ENCODE peak calls at places on chromosomes 1 and 21, in seven cellular contexts. N, X, W, S, Y, G and D are unnamed samples.

GRCh38 chr21:35381743-35382310 is 332.7 kb upstream of the RUNX1 start:
- DNase-seq in N (no peak), X (peak), W (no peak), S (no peak), Y (no peak), G (no peak), D (no peak)

GRCh38 chr1:236699366-236699765 is 13.1 kb downstream of the ACTN2 start:
- DNase-seq in N (no peak), X (peak), W (peak), S (no peak), Y (no peak), G (no peak), D (no peak)

GRCh38 chr1:36359911-36360310 is 25.8 kb downstream of the STK40 start:
- DNase-seq in N (no peak), X (peak), W (peak), S (peak), Y (no peak), G (no peak), D (no peak)

GRCh38 chr1:219488275-219488674 is 124.6 kb downstream of the ZC3H11B start:
- DNase-seq in N (no peak), X (no peak), W (no peak), S (no peak), Y (no peak), G (no peak), D (no peak)

GRCh38 chr1:23951646-23952095 is 8.0 kb upstream of the PNRC2 start:
- DNase-seq in N (no peak), X (peak), W (peak), S (peak), Y (no peak), G (peak), D (peak)

GRCh38 chr21:25831300-25831699 is 96.5 kb downstream of the GABPA start:
- DNase-seq in N (no peak), X (no peak), W (peak), S (no peak), Y (no peak), G (no peak), D (no peak)

GRCh38 chr1:111739984-111740765 is 980 bp upstream of the INKA2 start:
- DNase-seq in N (peak), X (peak), W (peak), S (peak), Y (no peak), G (peak), D (peak)

GRCh38 chr1:67850151-67850551 is 16.9 kb upstream of the GNG12 start:
- DNase-seq in N (no peak), X (peak), W (peak), S (peak), Y (no peak), G (no peak), D (peak)

GRCh38 chr21:38221594-38221993 is 35.2 kb upstream of the KCNJ15 start:
- DNase-seq in N (no peak), X (no peak), W (no peak), S (no peak), Y (no peak), G (no peak), D (no peak)

GRCh38 chr21:40067751-40068150 is 200.5 kb downstream of the PCP4 start:
- DNase-seq in N (no peak), X (no peak), W (no peak), S (no peak), Y (no peak), G (no peak), D (no peak)

GRCh38 chr1:69568435-69569280 is 936 bp downstream of the LRRC7 start:
- DNase-seq in N (peak), X (no peak), W (no peak), S (peak), Y (no peak), G (peak), D (peak)

DNA sequence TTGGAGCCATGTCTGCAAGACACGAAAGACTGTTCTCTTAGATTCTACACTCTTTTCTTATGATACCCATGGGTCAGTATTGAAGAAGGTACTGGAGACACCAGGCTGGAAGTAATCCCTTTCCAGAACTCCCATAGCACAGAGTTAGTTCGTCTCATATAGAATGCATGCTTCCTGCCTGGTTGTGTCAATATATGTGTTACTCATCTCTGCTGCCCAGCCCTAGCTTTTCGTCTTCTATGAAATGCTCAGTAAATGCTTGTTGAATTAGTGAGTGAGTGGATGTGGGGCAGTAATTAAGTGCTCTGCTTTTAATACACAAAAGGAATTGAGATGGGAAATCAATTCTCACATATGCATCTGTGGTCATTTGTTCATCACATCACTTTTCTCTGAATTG is 32.1 kb downstream of the ADCY10 start:
- DNase-seq in N (no peak), X (no peak), W (peak), S (no peak), Y (no peak), G (no peak), D (no peak)
- H3K4ac ChIP-seq in N (no peak), X (peak), W (no peak), S (no peak), Y (no peak), G (no peak), D (no peak)

GRCh38 chr1:32806315-32806714 is 10.8 kb downstream of the YARS1 start:
- DNase-seq in N (no peak), X (no peak), W (no peak), S (no peak), Y (no peak), G (no peak), D (no peak)

GRCh38 chr1:32798191-32798590 is 19.0 kb downstream of the YARS1 start:
- DNase-seq in N (no peak), X (peak), W (peak), S (no peak), Y (no peak), G (no peak), D (no peak)

GRCh38 chr1:32798679-32799416 is 18.3 kb downstream of the YARS1 start:
- DNase-seq in N (no peak), X (no peak), W (no peak), S (no peak), Y (no peak), G (no peak), D (peak)

GRCh38 chr1:32797456-32797855 is 19.7 kb downstream of the YARS1 start:
- DNase-seq in N (no peak), X (no peak), W (peak), S (no peak), Y (no peak), G (no peak), D (no peak)

GRCh38 chr1:32801096-32801713 is 16.0 kb downstream of the YARS1 start:
- DNase-seq in N (no peak), X (no peak), W (peak), S (peak), Y (no peak), G (no peak), D (no peak)
- H2AK5ac ChIP-seq in N (no peak), X (no peak), W (peak), S (no peak), Y (no peak), G (no peak), D (no peak)

GRCh38 chr1:238281418-238281817 is 390.7 kb upstream of the ZP4 start:
- DNase-seq in N (no peak), X (no peak), W (no peak), S (no peak), Y (no peak), G (no peak), D (peak)

GRCh38 chr1:238279694-238280380 is 389.1 kb upstream of the ZP4 start:
- DNase-seq in N (no peak), X (no peak), W (no peak), S (no peak), Y (no peak), G (no peak), D (no peak)
- H3K9ac ChIP-seq in N (no peak), X (no peak), W (no peak), S (no peak), Y (no peak), G (no peak), D (no peak)

GRCh38 chr1:151618470-151618869 is 6.6 kb downstream of the SNX27 start:
- DNase-seq in N (no peak), X (no peak), W (no peak), S (no peak), Y (no peak), G (no peak), D (no peak)

GRCh38 chr1:151617995-151618394 is 6.1 kb downstream of the SNX27 start:
- DNase-seq in N (no peak), X (no peak), W (no peak), S (no peak), Y (no peak), G (no peak), D (no peak)

GRCh38 chr1:151613275-151613867 is 1.5 kb downstream of the SNX27 start:
- DNase-seq in N (no peak), X (no peak), W (no peak), S (no peak), Y (no peak), G (no peak), D (peak)

GRCh38 chr1:151615711-151616504 is 4.1 kb downstream of the SNX27 start:
- DNase-seq in N (no peak), X (peak), W (no peak), S (no peak), Y (no peak), G (no peak), D (no peak)

GRCh38 chr1:151616505-151616849 is 4.6 kb downstream of the SNX27 start:
- DNase-seq in N (no peak), X (no peak), W (peak), S (no peak), Y (no peak), G (no peak), D (no peak)
- H3K4ac ChIP-seq in N (no peak), X (peak), W (no peak), S (no peak), Y (no peak), G (no peak), D (no peak)

GRCh38 chr1:233971753-233972152 is 67.3 kb downstream of the SLC35F3 start:
- DNase-seq in N (no peak), X (no peak), W (no peak), S (no peak), Y (no peak), G (no peak), D (no peak)

GRCh38 chr1:233975486-233975885 is 71.0 kb downstream of the SLC35F3 start:
- DNase-seq in N (no peak), X (no peak), W (no peak), S (no peak), Y (no peak), G (no peak), D (no peak)

GRCh38 chr1:233972951-233973635 is 68.6 kb downstream of the SLC35F3 start:
- DNase-seq in N (no peak), X (peak), W (no peak), S (no peak), Y (no peak), G (no peak), D (no peak)

DNA sequence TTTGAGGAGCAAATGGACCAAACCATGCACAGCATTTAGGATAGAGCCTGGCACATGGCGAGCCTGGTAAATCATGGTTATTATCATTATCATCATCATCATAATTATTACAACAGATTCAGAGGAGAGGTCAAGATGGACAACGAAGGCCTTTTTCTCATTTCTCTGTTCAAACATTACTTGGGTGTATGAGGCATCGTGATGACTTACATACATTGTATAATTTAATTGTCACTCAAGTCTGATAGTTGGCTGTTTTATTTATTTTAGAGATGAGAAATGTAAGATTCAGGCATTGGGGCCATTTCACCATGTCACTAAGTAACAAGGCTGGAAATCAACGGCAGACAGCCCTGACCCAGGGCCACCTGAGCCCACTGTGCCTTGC is 68.1 kb downstream of the SLC35F3 start:
- DNase-seq in N (no peak), X (no peak), W (no peak), S (no peak), Y (no peak), G (no peak), D (no peak)
- H2AK5ac ChIP-seq in N (no peak), X (no peak), W (no peak), S (no peak), Y (no peak), G (no peak), D (no peak)

GRCh38 chr1:14332158-14332557 is 266.3 kb upstream of the KAZN start:
- DNase-seq in N (no peak), X (peak), W (no peak), S (no peak), Y (no peak), G (no peak), D (peak)

GRCh38 chr1:14340244-14340800 is 258.2 kb upstream of the KAZN start:
- DNase-seq in N (no peak), X (peak), W (peak), S (no peak), Y (no peak), G (no peak), D (peak)

GRCh38 chr1:14339288-14339687 is 259.2 kb upstream of the KAZN start:
- DNase-seq in N (no peak), X (peak), W (no peak), S (no peak), Y (no peak), G (no peak), D (no peak)

GRCh38 chr1:14338509-14338908 is 260.0 kb upstream of the KAZN start:
- DNase-seq in N (no peak), X (no peak), W (no peak), S (no peak), Y (no peak), G (no peak), D (no peak)

GRCh38 chr1:14334336-14335176 is 263.9 kb upstream of the KAZN start:
- DNase-seq in N (no peak), X (no peak), W (no peak), S (no peak), Y (no peak), G (no peak), D (no peak)
- H3K9ac ChIP-seq in N (no peak), X (no peak), W (no peak), S (no peak), Y (no peak), G (no peak), D (no peak)

GRCh38 chr1:25825605-25826004 is 5.9 kb downstream of the MTFR1L start:
- DNase-seq in N (no peak), X (no peak), W (no peak), S (peak), Y (no peak), G (no peak), D (no peak)
- H3K4ac ChIP-seq in N (no peak), X (no peak), W (no peak), S (no peak), Y (no peak), G (no peak), D (no peak)

GRCh38 chr1:46481961-46482360 is 7.7 kb upstream of the DMBX1 start:
- DNase-seq in N (no peak), X (no peak), W (no peak), S (no peak), Y (no peak), G (no peak), D (no peak)
- H2AK5ac ChIP-seq in N (no peak), X (no peak), W (no peak), S (no peak), Y (no peak), G (no peak), D (no peak)

DNA sequence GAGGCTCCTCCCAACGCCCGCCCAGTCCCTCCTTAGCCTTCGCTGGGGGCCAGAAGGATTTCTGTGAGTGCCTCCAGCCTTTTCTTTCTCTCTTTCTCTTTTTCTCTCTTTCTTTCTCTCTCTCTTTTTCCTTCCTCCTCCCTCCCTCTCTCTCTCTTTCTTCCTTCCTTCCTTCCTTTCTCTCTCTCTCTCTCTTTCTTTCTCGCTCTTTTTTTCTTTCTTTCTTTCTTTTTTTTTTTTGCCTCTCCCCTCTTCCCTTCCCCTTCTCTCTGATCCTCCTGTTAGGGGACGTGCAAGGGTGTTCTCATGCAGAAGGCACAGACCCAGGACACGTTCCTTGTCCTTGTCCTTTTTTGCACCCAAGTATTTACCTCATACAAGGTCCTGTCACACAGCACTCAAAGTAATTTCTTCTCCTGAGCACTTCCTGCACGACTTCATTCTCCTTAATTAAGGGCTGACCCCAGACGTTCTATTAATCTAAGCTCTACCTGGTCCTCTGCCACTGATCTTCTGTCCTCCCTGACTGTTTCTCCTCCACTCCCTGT is 324 bp upstream of the PCNX2 start:
- DNase-seq in N (no peak), X (no peak), W (no peak), S (peak), Y (no peak), G (no peak), D (no peak)
- H3K9ac ChIP-seq in N (peak), X (no peak), W (peak), S (peak), Y (no peak), G (no peak), D (no peak)